ENCODE peak calls at places on chromosomes 1 and 21, in four cellular contexts. G, K, N and L are unnamed samples.

GRCh38 chr1:23657659-23658275 is 33.8 kb upstream of the RPL11 start:
- DNase-seq in N (no peak), K (peak; percentile 60), G (peak; percentile 54), L (peak; percentile 39)

GRCh38 chr1:118223426-118223825 is 38.4 kb upstream of the SPAG17 start:
- DNase-seq in N (no peak), G (no peak), K (no peak), L (no peak)

GRCh38 chr1:24931481-24932221 is 1.6 kb upstream of the RUNX3 start:
- DNase-seq in N (no peak), G (no peak), K (no peak), L (no peak)

GRCh38 chr1:32470991-32471694 is 6.3 kb downstream of the ZBTB8B start:
- DNase-seq in G (no peak), K (no peak), N (peak; percentile 19), L (no peak)

GRCh38 chr1:119136401-119136800 is 4.1 kb downstream of the WARS2 start:
- DNase-seq in K (no peak), G (no peak), N (no peak), L (no peak)

GRCh38 chr1:160797861-160798273 is 1.9 kb downstream of the LY9 start:
- DNase-seq in G (peak; percentile 41), K (no peak), N (no peak), L (no peak)

GRCh38 chr1:233122779-233123178 is 172.4 kb downstream of the NTPCR start:
- DNase-seq in K (no peak), N (no peak), G (no peak), L (no peak)

GRCh38 chr1:169892819-169893644 is 664 bp downstream of the SCYL3 start:
- DNase-seq in K (no peak), G (no peak), N (peak; percentile 51), L (peak; percentile 38)

GRCh38 chr1:245549981-245550701 is 395.4 kb downstream of the KIF26B start:
- DNase-seq in K (no peak), G (no peak), N (no peak), L (no peak)

GRCh38 chr1:236705771-236706565 is 19.7 kb downstream of the ACTN2 start:
- DNase-seq in G (no peak), N (no peak), K (no peak), L (no peak)

GRCh38 chr1:171433451-171433850 is 51.9 kb upstream of the PRRC2C start:
- DNase-seq in K (no peak), G (no peak), N (no peak), L (no peak)

GRCh38 chr1:160308451-160309182 is 23.7 kb upstream of the PEX19 start:
- DNase-seq in G (no peak), N (no peak), K (no peak), L (no peak)

GRCh38 chr1:201555593-201555945 is 16.6 kb downstream of the NAV1 start:
- DNase-seq in K (no peak), N (no peak), G (no peak), L (no peak)

GRCh38 chr1:190658907-190659306 is 181.2 kb upstream of the BRINP3 start:
- DNase-seq in N (no peak), G (no peak), K (no peak), L (no peak)

GRCh38 chr1:70429219-70429618 is 18.2 kb downstream of the CTH start:
- DNase-seq in K (no peak), N (no peak), G (no peak), L (no peak)

GRCh38 chr1:224219612-224220011 is 36.6 kb downstream of the DEGS1 start:
- DNase-seq in G (peak; percentile 73), K (no peak), N (no peak), L (no peak)

GRCh38 chr1:69221492-69221990 is 346.2 kb upstream of the LRRC7 start:
- DNase-seq in K (no peak), G (no peak), N (peak; percentile 24), L (no peak)

GRCh38 chr1:38138498-38139233 is 92.1 kb upstream of the POU3F1 start:
- DNase-seq in N (no peak), G (peak; percentile 82), K (peak; percentile 43), L (peak; percentile 82)

GRCh38 chr1:212518188-212518951 is 85.7 kb downstream of the NENF start:
- DNase-seq in G (peak; percentile 64), N (no peak), K (no peak), L (peak; percentile 25)

GRCh38 chr1:235835226-235835625 is 31.5 kb downstream of the LYST start:
- DNase-seq in N (peak; percentile 4), K (no peak), G (peak; percentile 49), L (peak; percentile 62)

GRCh38 chr1:7153464-7153863 is 368.2 kb downstream of the CAMTA1 start:
- DNase-seq in K (no peak), N (no peak), G (no peak), L (no peak)

GRCh38 chr1:51728611-51729155 is 111.8 kb downstream of the OSBPL9 start:
- DNase-seq in N (no peak), G (no peak), K (no peak), L (no peak)

GRCh38 chr21:42503711-42504110 is 7.7 kb upstream of the RSPH1 start:
- DNase-seq in N (peak; percentile 69), G (no peak), K (no peak), L (no peak)

GRCh38 chr1:89953929-89954328 is 41.0 kb upstream of the ZNF326 start:
- DNase-seq in K (no peak), N (no peak), G (no peak), L (no peak)

GRCh38 chr1:28518745-28519341 is 13.0 kb downstream of the RCC1 start:
- DNase-seq in K (no peak), G (no peak), N (no peak), L (no peak)

GRCh38 chr1:235721982-235722381 is 72.4 kb upstream of the GNG4 start:
- DNase-seq in G (no peak), N (no peak), K (no peak), L (no peak)

GRCh38 chr1:6001992-6002576 is 9.9 kb upstream of the NPHP4 start:
- DNase-seq in K (no peak), G (peak; percentile 40), N (no peak), L (no peak)

GRCh38 chr1:234431255-234431654 is 47.7 kb downstream of the TARBP1 start:
- DNase-seq in K (no peak), N (no peak), G (no peak), L (no peak)

GRCh38 chr1:234427950-234428646 is 50.9 kb downstream of the TARBP1 start:
- DNase-seq in K (no peak), N (no peak), G (no peak), L (no peak)

GRCh38 chr1:234430691-234431090 is 48.3 kb downstream of the TARBP1 start:
- DNase-seq in K (no peak), G (no peak), N (no peak), L (no peak)

GRCh38 chr1:234433563-234434285 is 45.3 kb downstream of the TARBP1 start:
- DNase-seq in N (no peak), G (no peak), K (no peak), L (no peak)

DNA sequence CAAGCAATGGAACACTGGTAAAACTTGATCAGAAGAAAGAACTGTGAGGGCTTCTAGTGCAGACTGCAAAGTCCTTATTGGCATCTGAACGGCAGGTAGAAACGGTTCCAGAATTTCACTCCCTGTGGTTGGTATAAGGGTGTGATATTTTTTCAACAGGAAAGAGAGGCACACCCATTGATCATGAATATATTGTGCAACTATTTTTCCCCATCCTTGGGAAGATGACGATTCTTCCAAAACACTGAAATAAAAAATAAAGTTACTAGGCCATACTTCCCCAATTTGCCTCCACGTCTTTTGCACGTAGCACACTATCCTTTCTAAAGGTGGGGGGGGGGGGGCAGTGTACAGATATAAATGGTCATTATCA is 49.6 kb downstream of the TARBP1 start:
- DNase-seq in G (no peak), K (no peak), N (no peak), L (no peak)
- TF ChIP-seq POLR2A in G (no peak), K (no peak), N (no peak), L (no peak)

DNA sequence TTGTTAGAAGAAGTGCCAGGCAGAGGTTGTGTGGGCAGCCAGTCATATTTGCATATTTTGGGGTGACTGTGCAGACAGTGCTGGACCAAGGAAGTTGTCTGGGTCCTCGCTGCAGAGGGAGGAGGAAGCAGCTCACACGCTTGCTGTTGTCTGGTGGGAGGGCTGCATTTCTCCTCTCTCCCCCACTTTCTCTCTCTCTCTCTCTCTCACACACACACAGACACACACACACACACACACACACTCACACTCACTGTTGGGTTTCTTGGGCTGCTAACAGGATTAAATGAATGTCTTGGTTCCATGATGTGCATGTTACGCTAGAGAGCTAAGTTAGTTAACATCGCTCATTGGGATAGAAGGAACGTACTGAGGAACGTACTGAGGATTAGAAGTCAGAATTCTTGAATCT is 72.9 kb downstream of the AGPAT3 start:
- DNase-seq in N (no peak), G (no peak), K (no peak), L (no peak)
- TF ChIP-seq POLR2A in N (no peak), G (no peak), K (no peak), L (no peak)

GRCh38 chr1:107454786-107455185 is 313.9 kb downstream of the NTNG1 start:
- DNase-seq in K (no peak), N (no peak), G (no peak), L (no peak)

GRCh38 chr1:107449326-107449725 is 308.5 kb downstream of the NTNG1 start:
- DNase-seq in N (no peak), G (no peak), K (no peak), L (no peak)

GRCh38 chr1:107451735-107452134 is 310.9 kb downstream of the NTNG1 start:
- DNase-seq in G (no peak), K (no peak), N (no peak), L (no peak)

DNA sequence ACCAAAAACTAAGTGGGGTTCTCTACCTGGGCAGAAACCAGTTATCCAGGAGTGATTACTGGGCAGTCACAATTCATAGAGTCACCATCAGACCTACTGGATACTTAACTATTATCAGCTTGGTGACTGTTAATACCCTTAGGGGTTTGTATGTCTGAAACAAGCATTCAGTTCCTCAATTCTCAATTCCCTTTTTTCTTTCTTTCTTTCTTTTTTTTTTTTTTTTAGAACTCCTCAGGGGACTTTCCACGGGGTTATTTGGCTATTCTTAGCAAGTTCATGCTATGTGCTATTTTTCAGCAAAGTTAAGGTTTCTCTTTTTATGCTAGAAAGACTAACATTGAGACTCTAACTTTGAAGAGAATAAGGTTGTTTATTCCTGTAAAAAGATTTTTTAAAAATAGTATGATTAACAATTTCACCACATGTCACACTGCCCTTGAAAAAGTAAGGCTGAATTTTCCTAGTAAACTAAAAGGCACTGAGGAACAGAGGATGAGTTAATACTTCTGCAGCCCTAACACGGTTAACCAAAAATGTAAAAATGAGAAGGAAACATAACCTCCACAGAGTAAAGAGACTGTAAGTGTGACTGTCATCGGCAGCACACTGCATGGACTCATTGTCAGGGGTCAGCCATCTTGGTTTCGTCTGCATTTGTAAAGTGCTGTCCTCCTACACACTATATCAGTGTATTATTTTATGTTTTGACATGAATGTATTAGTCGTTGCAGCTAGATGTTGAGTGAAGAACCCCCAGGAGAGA is 310.2 kb downstream of the NTNG1 start:
- DNase-seq in N (no peak), G (no peak), K (no peak), L (no peak)
- TF ChIP-seq POLR2A in N (no peak), G (no peak), K (no peak), L (no peak)

DNA sequence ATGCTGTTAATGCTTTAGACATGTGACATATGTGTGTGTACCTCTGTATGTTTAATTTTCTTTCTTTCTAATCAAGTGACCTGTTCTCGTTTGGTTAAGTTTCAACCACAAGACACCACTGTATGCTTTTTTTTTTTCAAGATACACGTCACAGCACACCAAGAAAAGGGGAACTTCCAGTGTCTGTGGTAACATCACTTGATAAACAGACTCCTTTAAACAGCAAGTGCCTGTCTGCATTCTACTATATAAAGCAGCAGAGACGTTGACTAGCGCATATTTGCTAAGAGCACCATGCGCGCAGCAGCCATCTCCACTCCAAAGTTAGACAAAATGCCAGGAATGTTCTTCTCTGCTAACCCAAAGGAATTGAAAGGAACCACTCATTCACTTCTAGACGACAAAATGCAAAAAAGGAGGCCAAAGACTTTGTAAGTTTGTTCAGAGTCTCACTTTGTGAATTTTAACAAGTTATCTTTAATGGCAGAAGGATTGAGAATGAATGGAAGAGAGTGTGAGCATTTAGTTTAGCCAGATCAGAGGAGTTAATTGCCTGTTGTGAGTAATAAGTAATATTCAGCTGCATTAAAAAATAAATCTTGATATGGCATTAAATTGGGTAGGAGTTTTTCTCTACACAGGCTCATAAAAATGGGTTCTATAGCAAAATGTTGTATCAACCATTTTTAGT is at the start of gene RGS1:
- DNase-seq in N (no peak), G (peak; percentile 56), K (no peak), L (no peak)
- TF ChIP-seq POLR2A in N (peak; percentile 70), G (peak; percentile 84), K (no peak), L (peak; percentile 19)